ENCODE peak calls at places on chromosomes 7 and 10, in nine cellular contexts. U is IMR-90, N is GM10248, O is RWPE1, R is Caco-2, M is fibroblast of lung, E is kidney epithelial cell, G is lower leg skin, V is colonic mucosa. Y is an unnamed sample.

GRCh38 chr10:44398747-44399477 is 14.0 kb upstream of the CXCL12 start:
- DNase-seq in M (no peak), U (no peak), N (no peak), E (no peak), V (no peak), R (no peak), G (peak), O (no peak), Y (no peak)

GRCh38 chr7:140229591-140230516 is 53.1 kb upstream of the KDM7A start:
- DNase-seq in E (no peak), M (no peak), O (no peak), V (peak), N (peak), G (no peak), U (no peak), R (no peak), Y (no peak)

GRCh38 chr7:699260-700170 is 27.0 kb upstream of the DNAAF5 start:
- DNase-seq in N (no peak), E (no peak), V (peak), M (no peak), O (no peak), U (peak), G (peak), R (peak), Y (no peak)

GRCh38 chr7:42125321-42125720 is 111.7 kb downstream of the GLI3 start:
- DNase-seq in V (no peak), R (peak), U (no peak), M (no peak), N (no peak), G (no peak), O (no peak), E (no peak), Y (no peak)

GRCh38 chr7:90957883-90958282 is 306.4 kb upstream of the FZD1 start:
- DNase-seq in O (no peak), U (no peak), R (no peak), V (no peak), G (no peak), E (no peak), N (no peak), M (peak), Y (no peak)

GRCh38 chr7:159193543-159193942 is 48.9 kb upstream of the VIPR2 start:
- DNase-seq in G (peak), M (no peak), N (no peak), V (no peak), O (no peak), U (no peak), R (no peak), E (no peak), Y (no peak)

GRCh38 chr10:130418731-130419130 is 282.5 kb downstream of the GLRX3 start:
- DNase-seq in V (no peak), O (no peak), E (no peak), G (peak), R (no peak), N (no peak), M (no peak), U (no peak), Y (no peak)

GRCh38 chr10:60456053-60456452 is 66.4 kb upstream of the ANK3 start:
- DNase-seq in R (no peak), O (no peak), G (no peak), U (peak), N (no peak), E (no peak), V (no peak), M (no peak), Y (no peak)

GRCh38 chr10:69871074-69871473 is 69.4 kb downstream of the COL13A1 start:
- DNase-seq in G (no peak), R (no peak), U (no peak), E (no peak), O (no peak), N (no peak), V (no peak), M (no peak), Y (no peak)

GRCh38 chr10:58371473-58371872 is 13.7 kb upstream of the TFAM start:
- DNase-seq in O (no peak), U (no peak), N (no peak), R (no peak), V (no peak), M (no peak), E (no peak), G (no peak), Y (no peak)

GRCh38 chr10:47371629-47372485 is 12.2 kb downstream of the ZNF488 start:
- DNase-seq in N (no peak), U (no peak), M (no peak), G (peak), E (no peak), O (no peak), R (peak), V (peak), Y (peak)

GRCh38 chr10:16231734-16232133 is 205.1 kb upstream of the PTER start:
- DNase-seq in V (no peak), R (no peak), E (no peak), M (no peak), U (no peak), G (no peak), O (no peak), N (no peak), Y (no peak)

GRCh38 chr10:7410800-7411670 is at the start of gene SFMBT2:
- DNase-seq in N (peak), R (no peak), M (peak), E (peak), O (peak), U (peak), V (peak), G (peak), Y (no peak)

GRCh38 chr7:151796871-151797270 is 80.0 kb downstream of the PRKAG2 start:
- DNase-seq in N (no peak), G (peak), O (no peak), R (no peak), U (no peak), M (no peak), V (peak), E (no peak), Y (no peak)

GRCh38 chr10:71396084-71396713 is 521 bp upstream of the CDH23 start:
- DNase-seq in E (no peak), U (no peak), O (no peak), G (peak), V (no peak), R (no peak), N (peak), M (peak), Y (peak)

GRCh38 chr10:104049497-104050250 is 36.0 kb downstream of the COL17A1 start:
- DNase-seq in E (no peak), U (peak), N (no peak), R (no peak), O (peak), M (peak), G (no peak), V (peak), Y (no peak)

GRCh38 chr10:88213206-88213605 is 349.8 kb downstream of the PTEN start:
- DNase-seq in G (no peak), E (no peak), U (no peak), R (no peak), O (no peak), M (no peak), V (no peak), N (no peak), Y (no peak)

GRCh38 chr10:127945335-127945734 is 38.4 kb downstream of the PTPRE start:
- DNase-seq in G (peak), V (peak), U (peak), E (peak), R (no peak), N (no peak), O (peak), M (peak), Y (no peak)

GRCh38 chr10:130244031-130244927 is 108.1 kb downstream of the GLRX3 start:
- DNase-seq in U (no peak), R (no peak), E (no peak), M (no peak), G (peak), V (no peak), O (no peak), N (no peak), Y (no peak)

GRCh38 chr10:96417432-96417831 is 58.6 kb upstream of the OPALIN start:
- DNase-seq in N (no peak), M (no peak), V (peak), O (no peak), R (no peak), U (no peak), E (peak), G (no peak), Y (no peak)

GRCh38 chr7:74023037-74023436 is 4.9 kb upstream of the ELN start:
- DNase-seq in G (peak), N (no peak), V (no peak), O (peak), U (peak), E (no peak), M (peak), R (peak), Y (no peak)

GRCh38 chr7:81618400-81619014 is 151.3 kb downstream of the HGF start:
- DNase-seq in M (peak), U (peak), N (no peak), G (no peak), E (peak), R (no peak), O (peak), V (no peak), Y (no peak)

DNA sequence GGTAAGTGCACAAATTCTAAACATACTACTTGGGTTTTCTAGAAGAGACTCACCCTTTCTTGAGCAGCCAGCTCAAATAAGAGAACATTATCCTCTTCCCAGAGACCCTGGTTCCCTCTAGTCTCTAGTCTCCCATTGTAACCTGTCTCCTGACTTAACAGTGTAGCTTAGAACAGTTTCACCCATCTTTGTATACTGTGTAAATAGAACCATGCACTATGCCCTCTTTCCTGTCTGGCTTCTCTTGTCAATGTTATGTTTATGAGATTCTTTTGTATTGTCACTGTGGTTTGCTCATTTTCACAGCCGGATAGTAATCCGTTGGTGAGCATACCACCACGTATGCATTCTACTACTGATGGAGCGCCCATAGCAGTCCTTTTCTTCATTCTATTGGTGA is 227.4 kb upstream of the PLPP4 start:
- DNase-seq in E (no peak), M (no peak), V (no peak), N (no peak), G (no peak), U (no peak), R (no peak), O (no peak), Y (no peak)
- TF ChIP-seq CTCF in E (no peak), M (no peak), V (no peak), N (no peak), G (no peak), U (no peak), R (no peak), O (no peak), Y (no peak)

GRCh38 chr10:95240811-95241210 is 46.8 kb downstream of the ACSM6 start:
- DNase-seq in R (no peak), V (no peak), O (no peak), N (no peak), M (no peak), G (no peak), U (no peak), E (no peak), Y (no peak)

GRCh38 chr10:95241533-95241932 is 47.5 kb downstream of the ACSM6 start:
- DNase-seq in N (no peak), G (no peak), E (no peak), M (no peak), V (no peak), U (no peak), R (no peak), O (no peak), Y (no peak)

GRCh38 chr10:95244152-95244551 is 46.7 kb downstream of the PDLIM1 start:
- DNase-seq in U (no peak), N (no peak), R (no peak), O (no peak), V (no peak), G (no peak), M (no peak), E (no peak), Y (no peak)

GRCh38 chr10:95243318-95243617 is 47.5 kb downstream of the PDLIM1 start:
- DNase-seq in O (no peak), N (no peak), R (no peak), M (no peak), U (no peak), G (no peak), E (no peak), V (no peak), Y (no peak)

DNA sequence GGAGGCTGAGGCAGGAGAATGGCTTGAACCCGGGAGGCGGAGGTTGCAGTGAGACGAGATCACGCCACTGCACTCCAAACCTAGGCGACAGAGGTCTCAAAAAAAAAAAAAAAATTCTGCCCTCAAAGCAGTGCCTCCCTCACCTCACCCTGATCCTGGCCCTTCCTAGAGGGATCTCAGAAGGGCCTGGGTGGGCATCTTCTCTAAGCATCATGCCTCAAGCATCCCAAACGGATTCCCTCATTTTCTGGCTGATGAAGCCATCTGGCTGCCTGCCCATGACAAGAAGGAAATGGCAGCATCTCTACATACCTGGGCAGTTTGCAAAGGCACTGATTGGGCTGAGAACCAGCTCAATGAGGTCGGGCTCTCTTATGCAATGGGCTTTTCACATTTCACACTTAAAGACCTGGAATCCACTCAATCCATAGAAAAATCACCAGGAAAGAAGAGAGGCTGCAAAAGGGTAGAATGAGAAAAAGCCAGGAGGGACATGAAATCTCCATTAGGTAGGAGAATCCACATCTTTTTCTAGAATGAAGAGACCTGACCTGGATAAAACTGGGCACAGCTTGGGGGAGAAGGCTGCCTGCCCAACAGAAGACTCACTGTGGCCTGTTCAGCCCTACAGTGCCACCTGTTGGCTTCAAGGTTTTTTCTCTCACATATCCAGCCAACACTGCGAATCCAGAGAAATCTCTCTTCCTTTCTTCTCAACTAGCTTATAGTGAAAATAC is 48.1 kb downstream of the PDLIM1 start:
- DNase-seq in O (no peak), V (no peak), U (peak), G (no peak), R (peak), M (peak), N (no peak), E (no peak), Y (no peak)
- TF ChIP-seq CTCF in O (peak), V (no peak), U (peak), G (no peak), R (peak), M (peak), N (peak), E (peak), Y (peak)

GRCh38 chr7:102426268-102427031 is 6.9 kb upstream of the ORAI2 start:
- DNase-seq in O (no peak), V (no peak), E (no peak), M (no peak), N (peak), U (no peak), G (no peak), R (no peak), Y (peak)
- TF ChIP-seq CTCF in O (no peak), V (no peak), E (no peak), M (no peak), N (no peak), U (no peak), G (no peak), R (no peak), Y (no peak)

DNA sequence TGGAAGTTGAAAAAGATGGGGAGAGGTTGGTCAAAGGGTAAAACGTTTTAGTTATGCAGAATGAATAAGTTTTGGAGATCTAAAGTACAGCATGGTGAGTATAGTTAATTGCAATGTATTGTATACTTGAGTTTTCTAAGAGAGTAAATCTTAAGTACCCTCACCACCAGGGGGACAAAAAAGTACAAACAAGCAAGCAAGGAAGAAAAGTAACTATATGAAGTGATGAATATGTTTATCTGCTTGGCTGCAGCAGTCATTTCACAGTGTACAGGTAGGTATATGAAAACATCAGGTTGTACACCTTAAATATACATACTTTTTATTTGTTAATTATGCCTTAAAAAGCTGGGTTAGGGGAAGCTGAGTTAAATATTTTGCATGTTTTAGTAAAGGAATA is 157.3 kb downstream of the PCLO start:
- DNase-seq in V (no peak), R (no peak), E (no peak), U (no peak), N (no peak), G (no peak), M (peak), O (no peak), Y (no peak)
- TF ChIP-seq CTCF in V (no peak), R (peak), E (peak), U (no peak), N (no peak), G (no peak), M (peak), O (no peak), Y (peak)

GRCh38 chr10:100100651-100101525 is 19.2 kb upstream of the CPN1 start:
- DNase-seq in G (no peak), M (peak), N (peak), R (no peak), V (no peak), O (peak), E (no peak), U (peak), Y (no peak)
- TF ChIP-seq CTCF in G (no peak), M (peak), N (peak), R (peak), V (no peak), O (no peak), E (peak), U (peak), Y (peak)

DNA sequence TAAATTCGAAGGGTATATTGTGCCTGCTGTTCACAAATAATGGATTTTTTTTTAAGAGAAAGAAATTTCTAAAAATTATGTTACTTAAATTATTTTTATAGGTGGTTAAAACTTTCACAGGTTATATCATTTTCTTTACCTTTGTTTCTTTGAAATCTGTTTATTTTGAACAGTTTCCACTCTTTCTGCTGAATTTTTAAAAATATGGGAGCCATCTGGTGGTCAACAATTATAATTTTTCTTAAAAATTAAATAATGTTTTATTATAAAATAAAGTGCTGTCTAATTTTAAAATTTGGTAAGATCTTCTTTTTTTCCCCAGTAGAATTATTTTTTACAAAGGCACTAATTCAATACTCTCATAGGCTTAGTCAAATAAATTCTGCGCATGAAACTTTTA is 263.9 kb downstream of the ETV1 start:
- DNase-seq in O (no peak), R (no peak), E (no peak), U (no peak), V (no peak), M (peak), G (no peak), N (no peak), Y (no peak)
- TF ChIP-seq CTCF in O (no peak), R (peak), E (no peak), U (peak), V (no peak), M (peak), G (no peak), N (no peak), Y (no peak)

GRCh38 chr7:138405496-138405895 is 54.6 kb upstream of the TRIM24 start:
- DNase-seq in N (no peak), V (no peak), E (no peak), O (no peak), M (no peak), R (no peak), G (no peak), U (no peak), Y (no peak)
- TF ChIP-seq CTCF in N (no peak), V (no peak), E (no peak), O (no peak), M (no peak), R (no peak), G (no peak), U (no peak), Y (no peak)

DNA sequence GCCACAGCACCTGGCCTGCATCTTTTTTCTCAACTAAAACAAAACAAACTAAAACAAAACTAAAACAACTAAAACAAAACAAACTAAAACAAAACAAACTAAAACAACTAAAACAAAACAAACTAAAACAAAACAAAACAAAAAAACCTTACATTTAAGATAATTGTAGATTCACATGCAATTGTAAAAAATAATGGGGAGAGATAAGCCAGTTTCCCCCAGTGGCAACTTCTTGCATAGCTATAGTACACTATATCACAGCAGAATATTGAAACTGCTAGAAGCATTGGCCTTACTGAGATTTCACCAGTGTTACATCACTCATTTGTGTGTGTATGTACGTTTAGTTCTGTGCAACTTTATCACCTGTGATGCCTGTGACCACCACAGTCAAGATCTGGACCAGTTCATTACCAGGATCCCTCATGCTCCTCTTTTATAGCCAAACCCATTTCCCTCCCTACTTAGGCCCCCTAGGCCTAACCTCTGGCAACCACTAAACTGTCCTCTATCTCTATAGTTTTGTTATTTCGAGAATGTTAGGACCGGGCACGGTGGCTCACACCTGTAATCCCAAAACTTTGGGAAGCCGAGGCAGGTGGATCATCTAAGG is 9.3 kb downstream of the FXYD4 start:
- DNase-seq in N (no peak), E (no peak), M (peak), O (peak), V (no peak), U (peak), G (no peak), R (no peak), Y (no peak)
- TF ChIP-seq CTCF in N (no peak), E (peak), M (peak), O (no peak), V (no peak), U (no peak), G (no peak), R (peak), Y (no peak)

Y was measured in D721Med.